ENCODE peak calls at places on chromosome X, in five cellular contexts. P, Z, E, U and S are unnamed samples.

GRCh38 chrX:97401154-97401553 is 517.4 kb downstream of the RPA4 start:
- DNase-seq in P (no peak), Z (peak; percentile 51), E (no peak), U (no peak), S (no peak)

GRCh38 chrX:132612990-132613564 is 124.2 kb upstream of the MBNL3 start:
- DNase-seq in P (no peak), Z (no peak), E (no peak), U (no peak), S (no peak)

GRCh38 chrX:78527263-78527662 is 131.9 kb downstream of the RTL3 start:
- DNase-seq in P (no peak), Z (no peak), E (no peak), U (peak; percentile 41), S (no peak)

GRCh38 chrX:150903110-150903508 is 4.6 kb upstream of the CD99L2 start:
- DNase-seq in P (no peak), Z (no peak), E (no peak), U (no peak), S (no peak)

GRCh38 chrX:10577863-10578262 is 42.5 kb downstream of the MID1 start:
- DNase-seq in P (no peak), Z (no peak), E (no peak), U (no peak), S (no peak)

GRCh38 chrX:96985046-96985445 is 101.3 kb downstream of the RPA4 start:
- DNase-seq in P (no peak), Z (no peak), E (no peak), U (no peak), S (no peak)

GRCh38 chrX:3501833-3502535 is 155.5 kb upstream of the MXRA5 start:
- DNase-seq in P (no peak), Z (no peak), E (no peak), U (peak; percentile 89), S (no peak)

GRCh38 chrX:24658421-24658820 is 11.3 kb upstream of the PCYT1B start:
- DNase-seq in P (no peak), Z (no peak), E (no peak), U (no peak), S (no peak)

GRCh38 chrX:22634751-22635150 is 362.0 kb downstream of the CBLL2 start:
- DNase-seq in P (no peak), Z (no peak), E (no peak), U (peak; percentile 56), S (no peak)

GRCh38 chrX:134460861-134461218 is 875 bp downstream of the HPRT1 start:
- DNase-seq in P (no peak), Z (no peak), E (no peak), U (no peak), S (no peak)

GRCh38 chrX:115017455-115017854 is at the start of gene IL13RA2:
- DNase-seq in P (no peak), Z (no peak), E (no peak), U (no peak), S (no peak)

GRCh38 chrX:133980832-133981588 is 4.4 kb downstream of the GPC3 start:
- DNase-seq in P (no peak), Z (no peak), E (no peak), U (no peak), S (no peak)

GRCh38 chrX:16022580-16023170 is 100.7 kb upstream of the GRPR start:
- DNase-seq in P (no peak), Z (no peak), E (no peak), U (peak; percentile 64), S (no peak)

GRCh38 chrX:23637187-23637586 is 30.1 kb upstream of the PRDX4 start:
- DNase-seq in P (no peak), Z (no peak), E (no peak), U (no peak), S (no peak)

GRCh38 chrX:125382148-125382628 is 62.5 kb downstream of the TEX13C start:
- DNase-seq in P (no peak), Z (no peak), E (no peak), U (no peak), S (no peak)

GRCh38 chrX:3549442-3549875 is 164.0 kb downstream of the PRKX start:
- DNase-seq in P (no peak), Z (no peak), E (peak; percentile 35), U (no peak), S (no peak)

GRCh38 chrX:131812847-131813825 is 210.0 kb upstream of the STK26 start:
- DNase-seq in P (no peak), Z (peak; percentile 78), E (peak; percentile 81), U (peak; percentile 54), S (peak; percentile 75)

GRCh38 chrX:110381216-110381615 is 22.6 kb downstream of the RTL9 start:
- DNase-seq in P (no peak), Z (no peak), E (no peak), U (peak; percentile 72), S (no peak)

GRCh38 chrX:140141444-140142029 is 176.2 kb upstream of the CXorf66 start:
- DNase-seq in P (no peak), Z (no peak), E (no peak), U (no peak), S (no peak)

GRCh38 chrX:131746491-131746968 is 202.7 kb downstream of the OR13H1 start:
- DNase-seq in P (no peak), Z (peak; percentile 83), E (peak; percentile 86), U (peak; percentile 57), S (peak; percentile 89)

GRCh38 chrX:74536142-74537010 is 78.0 kb downstream of the RLIM start:
- DNase-seq in P (peak; percentile 90), Z (peak; percentile 42), E (peak; percentile 64), U (peak; percentile 85), S (peak; percentile 95)

GRCh38 chrX:154030266-154030665 is 10.6 kb upstream of the IRAK1 start:
- DNase-seq in P (no peak), Z (no peak), E (no peak), U (no peak), S (no peak)
- H3K36me3 ChIP-seq in P (peaks cover 52% of the 10 kb centered on the region), Z (no peaks in the 10 kb centered on the region), E (no peaks in the 10 kb centered on the region), U (peaks cover 3% of the 10 kb centered on the region), S (peaks cover 13% of the 10 kb centered on the region)

GRCh38 chrX:71400710-71401109 is 34.6 kb downstream of the TAF1 start:
- DNase-seq in P (no peak), Z (no peak), E (no peak), U (no peak), S (no peak)
- H3K36me3 ChIP-seq in P (peaks cover 96% of the 10 kb centered on the region), Z (no peaks in the 10 kb centered on the region), E (no peaks in the 10 kb centered on the region), U (peaks cover 12% of the 10 kb centered on the region), S (peaks cover 8% of the 10 kb centered on the region)

GRCh38 chrX:2484721-2485459 is 15.9 kb downstream of the DHRSX start:
- DNase-seq in P (no peak), Z (no peak), E (no peak), U (peak; percentile 38), S (no peak)

GRCh38 chrX:2487366-2487765 is 13.4 kb downstream of the DHRSX start:
- DNase-seq in P (no peak), Z (no peak), E (no peak), U (no peak), S (no peak)

GRCh38 chrX:2485460-2485753 is 15.4 kb downstream of the DHRSX start:
- DNase-seq in P (no peak), Z (no peak), E (no peak), U (no peak), S (no peak)

GRCh38 chrX:2486476-2487133 is 14.2 kb downstream of the DHRSX start:
- DNase-seq in P (no peak), Z (no peak), E (no peak), U (no peak), S (no peak)

GRCh38 chrX:2485789-2486345 is 14.9 kb downstream of the DHRSX start:
- DNase-seq in P (no peak), Z (no peak), E (no peak), U (no peak), S (no peak)
- H3K36me3 ChIP-seq in P (peaks cover 51% of the 10 kb centered on the region), Z (peaks cover 31% of the 10 kb centered on the region), E (peaks cover 19% of the 10 kb centered on the region), U (peaks cover 14% of the 10 kb centered on the region), S (peaks cover 19% of the 10 kb centered on the region)

GRCh38 chrX:47223476-47224250 is 5.2 kb downstream of the CDK16 start:
- DNase-seq in P (no peak), Z (no peak), E (no peak), U (no peak), S (peak; percentile 48)
- H3K36me3 ChIP-seq in P (peaks cover 52% of the 10 kb centered on the region), Z (peaks cover 15% of the 10 kb centered on the region), E (peaks cover 5% of the 10 kb centered on the region), U (peaks cover 8% of the 10 kb centered on the region), S (peaks cover 16% of the 10 kb centered on the region)